ENCODE peak calls at places on chromosomes 5 and 9, in eight cellular contexts. Q is pancreas, Y is PC-3, W is astrocyte of the cerebellum, F is WTC11, X is AG09309, S is uterus, J is GM13977. V is an unnamed sample.

GRCh38 chr5:114361724-114362196 is at the start of gene KCNN2:
- DNase-seq in W (peak), X (no peak), F (peak), S (peak), Q (peak), J (peak), Y (peak), V (peak)

GRCh38 chr9:36924071-36924470 is 110.0 kb downstream of the PAX5 start:
- DNase-seq in S (no peak), Q (peak), Y (peak), X (peak), F (no peak), W (peak), J (peak), V (peak)

GRCh38 chr5:1005904-1006655 is 2.5 kb upstream of the NKD2 start:
- DNase-seq in F (peak), X (no peak), Y (no peak), J (no peak), S (peak), W (no peak), Q (peak), V (no peak)

GRCh38 chr5:73454379-73455036 is 5.9 kb upstream of the FOXD1 start:
- DNase-seq in F (peak), J (no peak), Q (peak), Y (peak), X (no peak), W (no peak), S (no peak), V (peak)

GRCh38 chr5:65834306-65834705 is 92.1 kb upstream of the ERBIN start:
- DNase-seq in Q (no peak), Y (no peak), W (no peak), F (no peak), X (no peak), J (no peak), S (no peak), V (no peak)

GRCh38 chr9:76441551-76442322 is 17.2 kb upstream of the GCNT1 start:
- DNase-seq in Q (no peak), X (no peak), J (peak), Y (peak), W (peak), S (no peak), F (no peak), V (no peak)

GRCh38 chr5:71893451-71893850 is 174.4 kb downstream of the CARTPT start:
- DNase-seq in J (no peak), S (no peak), W (no peak), Y (no peak), F (no peak), Q (no peak), X (no peak), V (no peak)

GRCh38 chr9:86434039-86434726 is 80.0 kb upstream of the TUT7 start:
- DNase-seq in W (peak), X (peak), F (no peak), Y (peak), Q (no peak), S (peak), J (peak), V (peak)

GRCh38 chr5:51518607-51519006 is 135.4 kb downstream of the ISL1 start:
- DNase-seq in Q (no peak), W (no peak), X (no peak), F (no peak), S (no peak), Y (no peak), J (no peak), V (no peak)

GRCh38 chr9:12702160-12702758 is 9.1 kb downstream of the TYRP1 start:
- DNase-seq in Q (peak), X (peak), W (peak), J (no peak), Y (peak), F (peak), S (peak), V (peak)

GRCh38 chr9:36154213-36154952 is 14.8 kb upstream of the CCIN start:
- DNase-seq in Q (no peak), J (no peak), S (peak), F (no peak), Y (peak), W (no peak), X (no peak), V (no peak)

GRCh38 chr5:1983919-1984695 is 101.4 kb upstream of the IRX4 start:
- DNase-seq in S (no peak), Q (no peak), W (no peak), Y (no peak), J (no peak), F (no peak), X (no peak), V (no peak)

GRCh38 chr5:50727149-50727496 is 60.7 kb downstream of the PARP8 start:
- DNase-seq in Y (no peak), Q (peak), F (no peak), W (no peak), X (no peak), J (no peak), S (peak), V (no peak)

GRCh38 chr5:91556-92263 is at the start of gene PLEKHG4B:
- DNase-seq in Y (no peak), S (no peak), X (no peak), J (peak), Q (peak), W (no peak), F (peak), V (no peak)

GRCh38 chr9:86355814-86356213 is 1.6 kb upstream of the TUT7 start:
- DNase-seq in S (no peak), J (no peak), W (no peak), X (no peak), F (no peak), Y (peak), Q (no peak), V (no peak)

GRCh38 chr5:140801494-140801841 is 611 bp downstream of the PCDHA3 start:
- DNase-seq in S (no peak), X (no peak), F (no peak), Y (no peak), J (no peak), Q (no peak), W (no peak), V (no peak)

GRCh38 chr5:107469064-107469463 is 201.7 kb downstream of the EFNA5 start:
- DNase-seq in S (no peak), J (no peak), Q (no peak), W (no peak), F (no peak), X (no peak), Y (no peak), V (no peak)

GRCh38 chr5:136011427-136012001 is 17.3 kb upstream of the TGFBI start:
- DNase-seq in Q (no peak), S (no peak), X (no peak), W (no peak), Y (peak), F (no peak), J (no peak), V (no peak)

GRCh38 chr5:111704452-111705085 is 52.4 kb downstream of the NREP start:
- DNase-seq in S (no peak), X (no peak), W (no peak), Y (no peak), Q (no peak), J (no peak), F (no peak), V (no peak)

GRCh38 chr9:81787747-81788632 is 98.6 kb upstream of the TLE1 start:
- DNase-seq in F (no peak), S (peak), X (peak), J (no peak), W (peak), Q (peak), Y (peak), V (peak)

GRCh38 chr5:142506046-142506445 is 179.8 kb downstream of the FGF1 start:
- DNase-seq in J (no peak), Q (no peak), X (no peak), W (peak), Y (peak), F (no peak), S (no peak), V (no peak)

GRCh38 chr9:124264812-124265211 is 7.1 kb downstream of the NEK6 start:
- DNase-seq in F (no peak), X (peak), W (no peak), Q (no peak), J (peak), S (no peak), Y (no peak), V (no peak)

GRCh38 chr5:35319231-35320002 is 89.1 kb upstream of the PRLR start:
- DNase-seq in Y (peak), S (peak), F (no peak), Q (no peak), J (peak), W (no peak), X (no peak), V (no peak)

GRCh38 chr9:124315856-124316255 is 58.1 kb downstream of the NEK6 start:
- DNase-seq in F (no peak), X (no peak), S (no peak), J (no peak), Y (no peak), W (no peak), Q (no peak), V (no peak)

GRCh38 chr9:87959916-87960581 is 14.3 kb downstream of the CDK20 start:
- DNase-seq in F (no peak), Y (no peak), Q (no peak), W (no peak), S (no peak), J (no peak), X (peak), V (peak)

GRCh38 chr9:79654591-79654990 is 82.8 kb downstream of the TLE4 start:
- DNase-seq in F (no peak), X (no peak), W (no peak), J (no peak), Y (peak), Q (no peak), S (no peak), V (no peak)

DNA sequence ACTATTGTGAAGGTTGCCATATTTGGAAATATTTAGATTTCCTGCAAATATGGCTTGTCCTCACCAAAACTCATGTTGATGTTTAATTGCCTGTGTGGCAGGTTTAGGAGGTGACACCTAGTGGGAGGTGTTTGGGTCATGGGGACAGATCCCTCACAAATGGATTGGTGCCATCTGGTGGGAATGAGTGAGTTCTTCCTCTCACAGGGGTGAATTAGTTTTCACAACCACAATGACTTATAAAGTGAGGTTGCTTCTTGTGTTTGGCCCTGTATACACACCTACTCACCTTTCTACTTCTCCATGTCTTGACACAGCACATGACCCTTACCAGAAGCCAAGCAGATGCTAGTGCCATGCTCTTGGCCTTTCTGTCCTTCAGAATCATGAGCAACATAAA is 41.1 kb downstream of the ISOC1 start:
- DNase-seq in Q (no peak), S (no peak), F (peak), X (no peak), Y (peak), W (no peak), J (no peak), V (no peak)
- TF ChIP-seq CTCF in Q (no peak), S (no peak), F (no peak), X (no peak), Y (peak), W (no peak), J (peak), V (no peak)

GRCh38 chr9:121098567-121099198 is 23.9 kb downstream of the CNTRL start:
- DNase-seq in W (no peak), X (no peak), Y (no peak), J (no peak), Q (no peak), S (no peak), F (no peak), V (no peak)
- TF ChIP-seq CTCF in W (no peak), X (no peak), Y (no peak), J (no peak), Q (no peak), S (no peak), F (no peak), V (no peak)

GRCh38 chr9:132486706-132487350 is 76.8 kb downstream of the CFAP77 start:
- DNase-seq in S (no peak), X (no peak), W (no peak), Y (no peak), F (no peak), J (no peak), Q (no peak), V (no peak)

GRCh38 chr9:132488611-132489010 is 78.6 kb downstream of the CFAP77 start:
- DNase-seq in W (no peak), S (no peak), X (no peak), J (no peak), F (no peak), Q (no peak), Y (no peak), V (no peak)

GRCh38 chr9:132482196-132482813 is 72.3 kb downstream of the CFAP77 start:
- DNase-seq in S (no peak), X (no peak), Q (no peak), W (no peak), F (no peak), Y (no peak), J (no peak), V (no peak)

GRCh38 chr9:132487351-132487791 is 77.4 kb downstream of the CFAP77 start:
- DNase-seq in Y (no peak), F (no peak), Q (no peak), X (no peak), J (no peak), S (no peak), W (no peak), V (no peak)

GRCh38 chr9:132485454-132485853 is 75.4 kb downstream of the CFAP77 start:
- DNase-seq in W (no peak), Y (no peak), F (no peak), J (no peak), S (no peak), X (no peak), Q (no peak), V (no peak)
- TF ChIP-seq CTCF in W (no peak), Y (no peak), F (no peak), J (no peak), S (no peak), X (no peak), Q (no peak), V (no peak)

GRCh38 chr5:38079625-38080402 is 178.5 kb upstream of the EGFLAM start:
- DNase-seq in Q (no peak), S (no peak), X (no peak), J (no peak), W (no peak), Y (no peak), F (no peak), V (no peak)
- TF ChIP-seq CTCF in Q (no peak), S (no peak), X (no peak), J (no peak), W (no peak), Y (no peak), F (no peak), V (no peak)

V was measured in AG09319.